ENCODE peak calls at places on chromosomes 1 and 21, in six cellular contexts. One of them, this sample, is unnamed.

GRCh38 chr1:187622545-187622944 is 793.8 kb downstream of the PLA2G4A start:
- DNase-seq in ascending aorta: no peak
- DNase-seq in right atrium auricular region: no peak
- DNase-seq in tibial artery: no peak
- DNase-seq in mucosa of descending colon: no peak
- DNase-seq in cardiac muscle cell: no peak
- DNase-seq in this sample: no peak

GRCh38 chr1:47578026-47578861 is 140.4 kb downstream of the FOXD2 start:
- DNase-seq in ascending aorta: no peak
- DNase-seq in right atrium auricular region: no peak
- DNase-seq in tibial artery: peak; percentile 60
- DNase-seq in mucosa of descending colon: no peak
- DNase-seq in cardiac muscle cell: no peak
- DNase-seq in this sample: peak; percentile 65

GRCh38 chr1:2233468-2233867 is 5.3 kb downstream of the SKI start:
- DNase-seq in ascending aorta: no peak
- DNase-seq in right atrium auricular region: no peak
- DNase-seq in tibial artery: no peak
- DNase-seq in mucosa of descending colon: peak; percentile 58
- DNase-seq in cardiac muscle cell: no peak
- DNase-seq in this sample: peak; percentile 44

GRCh38 chr1:93080424-93080823 is 1.3 kb downstream of the MTF2 start:
- DNase-seq in ascending aorta: no peak
- DNase-seq in right atrium auricular region: no peak
- DNase-seq in tibial artery: no peak
- DNase-seq in mucosa of descending colon: no peak
- DNase-seq in cardiac muscle cell: peak; percentile 48
- DNase-seq in this sample: no peak

GRCh38 chr1:235857756-235858155 is 8.9 kb downstream of the LYST start:
- DNase-seq in ascending aorta: no peak
- DNase-seq in right atrium auricular region: no peak
- DNase-seq in tibial artery: no peak
- DNase-seq in mucosa of descending colon: no peak
- DNase-seq in cardiac muscle cell: no peak
- DNase-seq in this sample: no peak

GRCh38 chr1:22277662-22278061 is 134.8 kb upstream of the WNT4 start:
- DNase-seq in ascending aorta: no peak
- DNase-seq in right atrium auricular region: no peak
- DNase-seq in tibial artery: no peak
- DNase-seq in mucosa of descending colon: no peak
- DNase-seq in cardiac muscle cell: no peak
- DNase-seq in this sample: no peak

GRCh38 chr21:40173833-40174232 is 306.6 kb downstream of the PCP4 start:
- DNase-seq in ascending aorta: no peak
- DNase-seq in right atrium auricular region: no peak
- DNase-seq in tibial artery: no peak
- DNase-seq in mucosa of descending colon: no peak
- DNase-seq in cardiac muscle cell: no peak
- DNase-seq in this sample: peak; percentile 77

GRCh38 chr1:47402591-47402990 is 13.5 kb upstream of the FOXE3 start:
- DNase-seq in ascending aorta: no peak
- DNase-seq in right atrium auricular region: no peak
- DNase-seq in tibial artery: no peak
- DNase-seq in mucosa of descending colon: no peak
- DNase-seq in cardiac muscle cell: no peak
- DNase-seq in this sample: no peak

GRCh38 chr1:197016751-197017150 is 39.4 kb downstream of the CFHR5 start:
- DNase-seq in ascending aorta: no peak
- DNase-seq in right atrium auricular region: no peak
- DNase-seq in tibial artery: no peak
- DNase-seq in mucosa of descending colon: no peak
- DNase-seq in cardiac muscle cell: no peak
- DNase-seq in this sample: no peak

GRCh38 chr1:230037261-230037660 is 29.8 kb upstream of the GALNT2 start:
- DNase-seq in ascending aorta: no peak
- DNase-seq in right atrium auricular region: no peak
- DNase-seq in tibial artery: no peak
- DNase-seq in mucosa of descending colon: no peak
- DNase-seq in cardiac muscle cell: no peak
- DNase-seq in this sample: no peak

GRCh38 chr1:14975119-14975518 is 178.4 kb upstream of the TMEM51 start:
- DNase-seq in ascending aorta: peak; percentile 29
- DNase-seq in right atrium auricular region: no peak
- DNase-seq in tibial artery: no peak
- DNase-seq in mucosa of descending colon: no peak
- DNase-seq in cardiac muscle cell: no peak
- DNase-seq in this sample: no peak

GRCh38 chr1:229888561-229889001 is 178.5 kb upstream of the GALNT2 start:
- DNase-seq in ascending aorta: no peak
- DNase-seq in right atrium auricular region: peak; percentile 23
- DNase-seq in tibial artery: no peak
- DNase-seq in mucosa of descending colon: no peak
- DNase-seq in cardiac muscle cell: no peak
- DNase-seq in this sample: no peak

GRCh38 chr1:64476251-64476952 is 6.5 kb downstream of the CACHD1 start:
- DNase-seq in ascending aorta: no peak
- DNase-seq in right atrium auricular region: no peak
- DNase-seq in tibial artery: no peak
- DNase-seq in mucosa of descending colon: no peak
- DNase-seq in cardiac muscle cell: peak; percentile 52
- DNase-seq in this sample: no peak

GRCh38 chr1:51697160-51697559 is 80.3 kb downstream of the OSBPL9 start:
- DNase-seq in ascending aorta: no peak
- DNase-seq in right atrium auricular region: no peak
- DNase-seq in tibial artery: no peak
- DNase-seq in mucosa of descending colon: no peak
- DNase-seq in cardiac muscle cell: no peak
- DNase-seq in this sample: no peak

GRCh38 chr21:31801551-31802234 is 69.8 kb upstream of the SCAF4 start:
- DNase-seq in ascending aorta: no peak
- DNase-seq in right atrium auricular region: no peak
- DNase-seq in tibial artery: no peak
- DNase-seq in mucosa of descending colon: no peak
- DNase-seq in cardiac muscle cell: no peak
- DNase-seq in this sample: no peak

GRCh38 chr1:28915036-28915895 is 897 bp downstream of the EPB41 start:
- DNase-seq in ascending aorta: no peak
- DNase-seq in right atrium auricular region: no peak
- DNase-seq in tibial artery: no peak
- DNase-seq in mucosa of descending colon: peak; percentile 62
- DNase-seq in cardiac muscle cell: peak; percentile 57
- DNase-seq in this sample: peak; percentile 82

GRCh38 chr1:94236630-94237290 is 624 bp downstream of the ARHGAP29 start:
- DNase-seq in ascending aorta: no peak
- DNase-seq in right atrium auricular region: no peak
- DNase-seq in tibial artery: peak; percentile 69
- DNase-seq in mucosa of descending colon: no peak
- DNase-seq in cardiac muscle cell: peak; percentile 61
- DNase-seq in this sample: peak; percentile 79

GRCh38 chr1:114077188-114077587 is 76.5 kb downstream of the SYT6 start:
- DNase-seq in ascending aorta: no peak
- DNase-seq in right atrium auricular region: no peak
- DNase-seq in tibial artery: no peak
- DNase-seq in mucosa of descending colon: no peak
- DNase-seq in cardiac muscle cell: no peak
- DNase-seq in this sample: no peak

GRCh38 chr1:186985889-186986491 is 157.2 kb downstream of the PLA2G4A start:
- DNase-seq in ascending aorta: no peak
- DNase-seq in right atrium auricular region: no peak
- DNase-seq in tibial artery: no peak
- DNase-seq in mucosa of descending colon: no peak
- DNase-seq in cardiac muscle cell: peak; percentile 58
- DNase-seq in this sample: no peak

GRCh38 chr1:7860130-7860529 is 7.3 kb upstream of the UTS2 start:
- DNase-seq in ascending aorta: no peak
- DNase-seq in right atrium auricular region: no peak
- DNase-seq in tibial artery: no peak
- DNase-seq in mucosa of descending colon: no peak
- DNase-seq in cardiac muscle cell: no peak
- DNase-seq in this sample: no peak

GRCh38 chr21:38266732-38267131 is 9.9 kb downstream of the KCNJ15 start:
- DNase-seq in ascending aorta: no peak
- DNase-seq in right atrium auricular region: no peak
- DNase-seq in tibial artery: no peak
- DNase-seq in mucosa of descending colon: no peak
- DNase-seq in cardiac muscle cell: no peak
- DNase-seq in this sample: no peak

GRCh38 chr1:229884765-229885164 is 182.3 kb upstream of the GALNT2 start:
- DNase-seq in ascending aorta: no peak
- DNase-seq in right atrium auricular region: peak; percentile 58
- DNase-seq in tibial artery: no peak
- DNase-seq in mucosa of descending colon: no peak
- DNase-seq in cardiac muscle cell: peak; percentile 28
- DNase-seq in this sample: peak; percentile 42

DNA sequence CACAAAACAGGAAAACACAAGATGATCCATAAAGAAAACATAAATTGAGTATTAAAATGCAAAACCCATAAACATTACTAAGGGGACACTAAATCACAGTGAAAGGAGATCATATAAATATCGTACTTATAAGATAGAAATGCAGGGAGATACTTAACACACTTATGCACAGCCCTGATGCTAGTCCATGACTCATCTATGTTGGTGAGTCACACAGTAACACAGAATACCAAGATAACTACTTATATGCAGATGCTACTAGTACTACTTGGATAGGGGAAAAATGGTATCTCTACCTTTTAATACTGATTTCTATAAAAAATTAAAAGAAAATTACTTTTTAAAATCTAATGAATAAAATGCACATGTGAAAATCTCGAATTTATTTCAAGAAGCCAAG is 341.2 kb downstream of the KCNH1 start:
- DNase-seq in ascending aorta: no peak
- DNase-seq in right atrium auricular region: no peak
- DNase-seq in tibial artery: no peak
- DNase-seq in mucosa of descending colon: no peak
- DNase-seq in cardiac muscle cell: no peak
- DNase-seq in this sample: no peak
- H3K4me1 ChIP-seq in ascending aorta: no peaks in the 10 kb centered on the region
- H3K4me1 ChIP-seq in right atrium auricular region: no peaks in the 10 kb centered on the region
- H3K4me1 ChIP-seq in tibial artery: no peaks in the 10 kb centered on the region
- H3K4me1 ChIP-seq in mucosa of descending colon: no peaks in the 10 kb centered on the region
- H3K4me1 ChIP-seq in cardiac muscle cell: peaks cover 17% of the 10 kb centered on the region
- H3K4me1 ChIP-seq in this sample: no peaks in the 10 kb centered on the region

DNA sequence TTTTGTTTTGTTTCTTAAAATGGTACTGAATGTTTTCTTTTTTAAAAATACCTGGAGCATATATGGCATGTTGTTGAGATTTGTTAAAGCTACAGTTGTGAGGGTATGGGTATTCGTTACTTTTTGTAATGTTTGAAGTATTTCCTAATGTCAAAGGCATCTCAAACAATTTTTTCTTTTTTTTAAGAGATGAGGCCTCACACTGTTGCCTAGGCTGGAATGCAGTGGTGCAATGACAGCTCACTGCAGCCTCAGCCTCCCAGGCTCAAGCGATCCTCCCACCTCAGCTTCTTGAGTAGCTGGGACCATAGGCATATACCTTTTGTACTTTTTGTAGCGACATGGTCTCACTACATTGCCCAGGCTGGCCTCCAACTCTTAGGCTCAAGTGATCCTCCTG is 16.1 kb downstream of the CLCN6 start:
- DNase-seq in ascending aorta: no peak
- DNase-seq in right atrium auricular region: no peak
- DNase-seq in tibial artery: no peak
- DNase-seq in mucosa of descending colon: no peak
- DNase-seq in cardiac muscle cell: no peak
- DNase-seq in this sample: no peak
- H3K36me3 ChIP-seq in ascending aorta: peaks cover 72% of the 10 kb centered on the region
- H3K36me3 ChIP-seq in right atrium auricular region: peaks cover 91% of the 10 kb centered on the region
- H3K36me3 ChIP-seq in tibial artery: peaks cover 92% of the 10 kb centered on the region
- H3K36me3 ChIP-seq in mucosa of descending colon: peaks cover 2% of the 10 kb centered on the region
- H3K36me3 ChIP-seq in cardiac muscle cell: peaks cover 45% of the 10 kb centered on the region
- H3K36me3 ChIP-seq in this sample: peaks cover 81% of the 10 kb centered on the region

GRCh38 chr1:221442056-221442455 is 299.8 kb downstream of the DUSP10 start:
- DNase-seq in ascending aorta: no peak
- DNase-seq in right atrium auricular region: no peak
- DNase-seq in tibial artery: no peak
- DNase-seq in mucosa of descending colon: no peak
- DNase-seq in cardiac muscle cell: no peak
- DNase-seq in this sample: no peak

GRCh38 chr1:221439008-221439733 is 302.7 kb downstream of the DUSP10 start:
- DNase-seq in ascending aorta: no peak
- DNase-seq in right atrium auricular region: no peak
- DNase-seq in tibial artery: no peak
- DNase-seq in mucosa of descending colon: no peak
- DNase-seq in cardiac muscle cell: no peak
- DNase-seq in this sample: no peak

GRCh38 chr1:221437924-221438323 is 304.0 kb downstream of the DUSP10 start:
- DNase-seq in ascending aorta: no peak
- DNase-seq in right atrium auricular region: no peak
- DNase-seq in tibial artery: no peak
- DNase-seq in mucosa of descending colon: no peak
- DNase-seq in cardiac muscle cell: no peak
- DNase-seq in this sample: no peak

GRCh38 chr1:221439734-221440436 is 302.0 kb downstream of the DUSP10 start:
- DNase-seq in ascending aorta: no peak
- DNase-seq in right atrium auricular region: no peak
- DNase-seq in tibial artery: no peak
- DNase-seq in mucosa of descending colon: no peak
- DNase-seq in cardiac muscle cell: no peak
- DNase-seq in this sample: no peak

DNA sequence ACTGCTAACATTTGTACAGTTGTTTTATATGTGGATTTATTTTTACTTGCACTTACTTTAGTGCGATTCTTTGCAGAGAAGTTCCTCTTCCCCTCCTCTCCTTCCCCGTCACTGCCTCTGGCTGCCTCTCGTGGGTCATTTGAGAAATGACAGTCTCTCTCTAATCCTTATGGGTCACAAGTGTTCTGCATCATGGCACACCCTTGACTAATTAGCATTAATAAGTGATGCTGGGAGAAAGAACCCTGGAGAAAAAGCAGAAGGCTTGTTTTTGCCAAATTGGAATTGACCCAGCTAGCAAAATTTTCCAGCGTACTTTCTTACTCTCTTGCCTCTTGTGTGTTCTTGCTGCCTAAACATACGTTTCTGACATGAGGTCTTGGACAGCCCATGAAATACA is 301.2 kb downstream of the DUSP10 start:
- DNase-seq in ascending aorta: no peak
- DNase-seq in right atrium auricular region: no peak
- DNase-seq in tibial artery: no peak
- DNase-seq in mucosa of descending colon: no peak
- DNase-seq in cardiac muscle cell: peak; percentile 55
- DNase-seq in this sample: no peak
- TF ChIP-seq CTCF in ascending aorta: no peak
- TF ChIP-seq CTCF in right atrium auricular region: no peak
- TF ChIP-seq CTCF in tibial artery: peak; percentile 26
- TF ChIP-seq CTCF in mucosa of descending colon: no peak
- TF ChIP-seq CTCF in cardiac muscle cell: no peak
- TF ChIP-seq CTCF in this sample: peak; percentile 25

DNA sequence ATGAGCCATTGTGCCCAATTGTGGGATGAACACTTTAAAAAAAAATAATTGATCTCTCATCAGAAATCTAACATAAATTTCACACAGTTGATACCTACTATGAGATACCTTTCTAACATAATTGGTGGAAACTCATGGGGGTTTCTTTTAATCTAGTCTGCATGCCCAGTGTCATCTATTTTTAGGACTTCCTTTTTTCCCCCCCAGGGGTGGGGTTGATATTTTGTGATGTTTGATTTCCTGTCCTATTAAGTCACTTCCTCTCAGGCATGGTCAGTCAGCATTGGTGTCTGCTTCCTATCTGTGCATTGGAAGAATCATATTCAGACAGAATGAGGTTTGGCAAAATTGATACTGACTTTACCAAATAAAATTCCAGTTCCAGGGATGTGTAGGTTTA is 21.5 kb downstream of the NFYC start:
- DNase-seq in ascending aorta: no peak
- DNase-seq in right atrium auricular region: no peak
- DNase-seq in tibial artery: no peak
- DNase-seq in mucosa of descending colon: no peak
- DNase-seq in cardiac muscle cell: no peak
- DNase-seq in this sample: no peak
- H3K4me1 ChIP-seq in ascending aorta: peaks cover 4% of the 10 kb centered on the region
- H3K4me1 ChIP-seq in right atrium auricular region: no peaks in the 10 kb centered on the region
- H3K4me1 ChIP-seq in tibial artery: peaks cover 62% of the 10 kb centered on the region
- H3K4me1 ChIP-seq in mucosa of descending colon: peaks cover 42% of the 10 kb centered on the region
- H3K4me1 ChIP-seq in cardiac muscle cell: peaks cover 41% of the 10 kb centered on the region
- H3K4me1 ChIP-seq in this sample: peaks cover 8% of the 10 kb centered on the region